ENCODE peak calls at places on chromosome 17, in seven cellular contexts. One of them, this sample, is unnamed. For H3K4me1 and H3K36me3, the result is how much of the 10 kb centered on the place peaks cover.

GRCh38 chr17:16199093-16199492 is 16.2 kb downstream of the NCOR1 start:
- DNase-seq in OCI-LY7: peak
- DNase-seq in body of pancreas: no peak
- DNase-seq in Peyer's patch: no peak
- DNase-seq in BE2C: no peak
- DNase-seq in mucosa of descending colon: no peak
- DNase-seq in cardiac muscle cell: no peak
- DNase-seq in this sample: no peak

GRCh38 chr17:17778308-17779014 is 58.3 kb downstream of the SREBF1 start:
- DNase-seq in cardiac muscle cell: peak
- DNase-seq in mucosa of descending colon: peak
- DNase-seq in body of pancreas: peak
- DNase-seq in Peyer's patch: no peak
- DNase-seq in OCI-LY7: no peak
- DNase-seq in BE2C: peak
- DNase-seq in this sample: no peak

GRCh38 chr17:59418732-59419166 is 87.3 kb downstream of the YPEL2 start:
- DNase-seq in Peyer's patch: no peak
- DNase-seq in cardiac muscle cell: no peak
- DNase-seq in OCI-LY7: no peak
- DNase-seq in BE2C: peak
- DNase-seq in body of pancreas: no peak
- DNase-seq in mucosa of descending colon: no peak
- DNase-seq in this sample: no peak

GRCh38 chr17:2892305-2892971 is 96.2 kb downstream of the RAP1GAP2 start:
- DNase-seq in cardiac muscle cell: no peak
- DNase-seq in mucosa of descending colon: no peak
- DNase-seq in OCI-LY7: no peak
- DNase-seq in BE2C: no peak
- DNase-seq in Peyer's patch: no peak
- DNase-seq in body of pancreas: peak
- DNase-seq in this sample: no peak

GRCh38 chr17:78252111-78252634 is 20.7 kb downstream of the TMEM235 start:
- DNase-seq in cardiac muscle cell: no peak
- DNase-seq in BE2C: no peak
- DNase-seq in body of pancreas: no peak
- DNase-seq in Peyer's patch: no peak
- DNase-seq in OCI-LY7: peak
- DNase-seq in mucosa of descending colon: peak
- DNase-seq in this sample: peak

GRCh38 chr17:7851438-7852261 is 3.2 kb upstream of the TMEM88 start:
- DNase-seq in Peyer's patch: peak
- DNase-seq in BE2C: peak
- DNase-seq in OCI-LY7: peak
- DNase-seq in body of pancreas: peak
- DNase-seq in mucosa of descending colon: peak
- DNase-seq in cardiac muscle cell: peak
- DNase-seq in this sample: peak

GRCh38 chr17:74116087-74116717 is 87.3 kb upstream of the RPL38 start:
- DNase-seq in BE2C: no peak
- DNase-seq in mucosa of descending colon: no peak
- DNase-seq in body of pancreas: no peak
- DNase-seq in cardiac muscle cell: no peak
- DNase-seq in OCI-LY7: no peak
- DNase-seq in Peyer's patch: no peak
- DNase-seq in this sample: no peak

GRCh38 chr17:13462673-13463124 is 139.0 kb downstream of the HS3ST3A1 start:
- DNase-seq in cardiac muscle cell: no peak
- DNase-seq in body of pancreas: no peak
- DNase-seq in mucosa of descending colon: no peak
- DNase-seq in OCI-LY7: no peak
- DNase-seq in Peyer's patch: no peak
- DNase-seq in BE2C: no peak
- DNase-seq in this sample: no peak

GRCh38 chr17:41810659-41811548 is 845 bp downstream of the P3H4 start:
- DNase-seq in OCI-LY7: no peak
- DNase-seq in mucosa of descending colon: peak
- DNase-seq in body of pancreas: peak
- DNase-seq in cardiac muscle cell: no peak
- DNase-seq in BE2C: peak
- DNase-seq in Peyer's patch: peak
- DNase-seq in this sample: no peak

GRCh38 chr17:18185391-18185790 is 1.8 kb downstream of the ALKBH5 start:
- DNase-seq in cardiac muscle cell: peak
- DNase-seq in Peyer's patch: no peak
- DNase-seq in mucosa of descending colon: no peak
- DNase-seq in body of pancreas: no peak
- DNase-seq in BE2C: no peak
- DNase-seq in OCI-LY7: peak
- DNase-seq in this sample: no peak

GRCh38 chr17:79041723-79042420 is 17.9 kb downstream of the C1QTNF1 start:
- DNase-seq in cardiac muscle cell: no peak
- DNase-seq in OCI-LY7: no peak
- DNase-seq in BE2C: no peak
- DNase-seq in Peyer's patch: no peak
- DNase-seq in mucosa of descending colon: no peak
- DNase-seq in body of pancreas: no peak
- DNase-seq in this sample: no peak

GRCh38 chr17:17698869-17699351 is 17.7 kb downstream of the RAI1 start:
- DNase-seq in cardiac muscle cell: peak
- DNase-seq in OCI-LY7: no peak
- DNase-seq in mucosa of descending colon: no peak
- DNase-seq in Peyer's patch: no peak
- DNase-seq in body of pancreas: no peak
- DNase-seq in BE2C: no peak
- DNase-seq in this sample: no peak

GRCh38 chr17:75308732-75309629 is 19.7 kb upstream of the SLC25A19 start:
- DNase-seq in OCI-LY7: no peak
- DNase-seq in BE2C: no peak
- DNase-seq in mucosa of descending colon: peak
- DNase-seq in cardiac muscle cell: no peak
- DNase-seq in body of pancreas: peak
- DNase-seq in Peyer's patch: peak
- DNase-seq in this sample: no peak

DNA sequence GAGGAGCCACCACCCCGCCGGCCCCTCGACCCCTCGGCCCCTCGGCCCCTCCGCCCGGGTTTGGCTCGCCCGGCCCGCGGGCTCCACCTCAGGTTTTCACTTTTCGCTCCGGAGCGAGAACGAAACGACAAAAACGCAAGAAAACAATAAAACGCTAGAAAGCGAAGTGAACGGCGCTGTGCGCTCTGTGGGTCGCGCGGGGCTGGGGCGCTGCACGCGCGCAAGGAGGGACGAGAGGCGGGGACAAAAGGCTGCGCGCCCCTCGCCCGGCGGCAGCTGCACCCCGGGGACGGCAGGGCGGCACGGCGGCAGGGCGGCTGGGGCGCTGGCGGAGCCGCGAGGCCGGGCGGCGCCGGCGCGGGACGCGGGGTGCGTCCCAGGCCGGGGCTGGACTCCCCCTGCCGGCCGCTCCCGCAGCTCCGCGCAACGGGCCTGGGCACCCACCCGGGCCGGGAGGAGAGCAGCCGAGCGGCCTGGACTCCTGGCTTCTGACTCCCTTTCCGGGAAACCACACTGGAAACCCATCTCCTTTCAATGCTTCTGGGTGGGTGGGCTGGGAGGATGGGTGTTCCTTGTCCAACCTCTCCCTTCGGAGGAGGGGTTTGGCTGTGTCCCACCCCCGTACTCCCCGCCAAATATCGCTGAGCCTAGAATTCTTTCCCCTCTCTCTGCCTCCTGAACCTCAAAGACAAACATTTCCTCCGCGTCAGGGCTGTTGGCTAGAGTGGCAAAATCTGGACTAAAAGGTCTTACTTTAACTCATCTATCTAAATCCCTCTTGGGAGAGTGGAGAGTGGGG is 9.9 kb downstream of the TBX2 start:
- DNase-seq in BE2C: peak
- DNase-seq in body of pancreas: peak
- DNase-seq in cardiac muscle cell: peak
- DNase-seq in mucosa of descending colon: peak
- DNase-seq in Peyer's patch: peak
- DNase-seq in OCI-LY7: no peak
- DNase-seq in this sample: no peak
- H3K4me3 ChIP-seq in BE2C: peak
- H3K4me3 ChIP-seq in body of pancreas: no peak
- H3K4me3 ChIP-seq in cardiac muscle cell: peak
- H3K4me3 ChIP-seq in mucosa of descending colon: no peak
- H3K4me3 ChIP-seq in Peyer's patch: peak
- H3K4me3 ChIP-seq in OCI-LY7: peak
- H3K4me3 ChIP-seq in this sample: no peak

GRCh38 chr17:51245535-51245934 is 14.3 kb downstream of the MBTD1 start:
- DNase-seq in mucosa of descending colon: no peak
- DNase-seq in Peyer's patch: no peak
- DNase-seq in OCI-LY7: no peak
- DNase-seq in BE2C: no peak
- DNase-seq in cardiac muscle cell: no peak
- DNase-seq in body of pancreas: no peak
- DNase-seq in this sample: no peak

GRCh38 chr17:51238253-51238887 is 21.5 kb downstream of the MBTD1 start:
- DNase-seq in OCI-LY7: peak
- DNase-seq in BE2C: no peak
- DNase-seq in mucosa of descending colon: peak
- DNase-seq in Peyer's patch: no peak
- DNase-seq in body of pancreas: no peak
- DNase-seq in cardiac muscle cell: no peak
- DNase-seq in this sample: no peak

GRCh38 chr17:51244041-51244440 is 15.8 kb downstream of the MBTD1 start:
- DNase-seq in OCI-LY7: no peak
- DNase-seq in Peyer's patch: no peak
- DNase-seq in cardiac muscle cell: no peak
- DNase-seq in mucosa of descending colon: no peak
- DNase-seq in BE2C: no peak
- DNase-seq in body of pancreas: no peak
- DNase-seq in this sample: no peak

DNA sequence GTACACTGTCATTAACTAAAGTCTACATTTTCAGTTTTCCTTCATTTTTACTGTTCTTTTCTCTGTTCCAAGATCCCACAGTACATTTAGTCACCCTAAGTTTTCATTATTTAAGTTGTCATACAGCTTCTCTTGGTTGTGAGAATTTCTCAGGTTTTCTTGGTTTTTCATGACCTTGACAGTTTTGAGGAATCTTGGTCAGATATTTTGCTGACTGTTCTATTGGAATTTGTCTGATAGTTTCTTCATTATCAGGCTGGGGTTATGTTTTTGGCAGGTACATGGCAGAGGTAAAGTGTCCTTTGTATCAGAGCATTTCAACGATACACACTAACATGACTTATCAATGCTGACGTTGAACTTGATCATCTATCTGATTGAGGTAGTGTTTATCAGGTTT is 19.6 kb downstream of the MBTD1 start:
- DNase-seq in cardiac muscle cell: no peak
- DNase-seq in BE2C: no peak
- DNase-seq in mucosa of descending colon: no peak
- DNase-seq in OCI-LY7: no peak
- DNase-seq in Peyer's patch: no peak
- DNase-seq in body of pancreas: no peak
- DNase-seq in this sample: no peak
- H3K4me1 ChIP-seq in cardiac muscle cell: under half
- H3K4me1 ChIP-seq in BE2C: under half
- H3K4me1 ChIP-seq in mucosa of descending colon: under half
- H3K4me1 ChIP-seq in OCI-LY7: half or more
- H3K4me1 ChIP-seq in Peyer's patch: under half
- H3K4me1 ChIP-seq in body of pancreas: under half
- H3K4me1 ChIP-seq in this sample: under half

GRCh38 chr17:60457148-60457547 is 34.9 kb downstream of the CHCT1 start:
- DNase-seq in cardiac muscle cell: no peak
- DNase-seq in Peyer's patch: no peak
- DNase-seq in OCI-LY7: no peak
- DNase-seq in mucosa of descending colon: no peak
- DNase-seq in body of pancreas: no peak
- DNase-seq in BE2C: no peak
- DNase-seq in this sample: no peak

GRCh38 chr17:60451965-60452364 is 29.7 kb downstream of the CHCT1 start:
- DNase-seq in BE2C: no peak
- DNase-seq in Peyer's patch: no peak
- DNase-seq in body of pancreas: no peak
- DNase-seq in cardiac muscle cell: no peak
- DNase-seq in mucosa of descending colon: no peak
- DNase-seq in OCI-LY7: no peak
- DNase-seq in this sample: no peak

GRCh38 chr17:60451071-60451470 is 28.8 kb downstream of the CHCT1 start:
- DNase-seq in OCI-LY7: no peak
- DNase-seq in mucosa of descending colon: no peak
- DNase-seq in BE2C: no peak
- DNase-seq in body of pancreas: no peak
- DNase-seq in Peyer's patch: no peak
- DNase-seq in cardiac muscle cell: no peak
- DNase-seq in this sample: no peak

DNA sequence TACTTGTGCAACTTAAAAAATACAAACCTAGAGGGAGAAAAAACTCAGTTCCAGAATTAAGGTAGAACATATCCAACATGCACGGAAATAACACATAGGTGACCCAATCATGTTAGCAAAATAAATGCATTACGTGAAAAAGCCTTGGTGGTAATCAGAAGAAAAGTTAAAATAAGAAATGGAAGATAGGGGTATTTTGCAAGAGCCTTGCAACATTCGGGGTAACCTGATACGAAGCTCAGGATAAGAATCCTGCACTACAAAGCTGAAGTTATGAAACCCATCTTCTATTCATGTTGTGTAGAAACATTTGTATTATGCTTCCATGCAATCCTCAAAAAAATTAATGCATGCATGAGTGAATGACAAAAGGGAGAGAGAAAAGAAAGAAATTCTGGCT is 33.1 kb downstream of the CHCT1 start:
- DNase-seq in cardiac muscle cell: no peak
- DNase-seq in OCI-LY7: no peak
- DNase-seq in BE2C: no peak
- DNase-seq in mucosa of descending colon: no peak
- DNase-seq in Peyer's patch: no peak
- DNase-seq in body of pancreas: no peak
- DNase-seq in this sample: no peak
- H3K36me3 ChIP-seq in cardiac muscle cell: half or more
- H3K36me3 ChIP-seq in OCI-LY7: half or more
- H3K36me3 ChIP-seq in BE2C: under half
- H3K36me3 ChIP-seq in mucosa of descending colon: under half
- H3K36me3 ChIP-seq in Peyer's patch: under half
- H3K36me3 ChIP-seq in body of pancreas: under half
- H3K36me3 ChIP-seq in this sample: half or more

DNA sequence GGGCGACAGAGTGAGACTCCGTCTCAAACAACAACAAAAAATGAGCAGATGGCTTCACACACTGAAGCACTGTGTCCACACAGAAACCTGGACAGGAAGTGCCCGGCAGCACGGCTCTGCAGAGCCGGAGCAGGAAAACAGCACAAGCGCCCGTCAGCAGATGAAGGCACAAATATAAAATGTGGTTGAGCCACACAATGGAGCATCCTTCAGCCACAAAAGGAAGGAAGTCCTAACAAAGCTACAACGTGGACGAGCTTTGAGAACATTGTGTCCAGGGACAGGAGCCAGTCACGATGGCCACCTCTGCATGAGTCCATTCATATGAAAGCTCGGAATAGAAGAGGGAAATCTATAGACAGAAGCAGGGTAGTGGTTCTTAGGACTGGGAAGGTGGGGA is 15.7 kb downstream of the RHBDF2 start:
- DNase-seq in Peyer's patch: no peak
- DNase-seq in OCI-LY7: peak
- DNase-seq in body of pancreas: peak
- DNase-seq in mucosa of descending colon: no peak
- DNase-seq in cardiac muscle cell: no peak
- DNase-seq in BE2C: no peak
- DNase-seq in this sample: no peak
- H3K4me3 ChIP-seq in Peyer's patch: no peak
- H3K4me3 ChIP-seq in OCI-LY7: peak
- H3K4me3 ChIP-seq in body of pancreas: no peak
- H3K4me3 ChIP-seq in mucosa of descending colon: no peak
- H3K4me3 ChIP-seq in cardiac muscle cell: no peak
- H3K4me3 ChIP-seq in BE2C: no peak
- H3K4me3 ChIP-seq in this sample: no peak

GRCh38 chr17:20200016-20200788 is 191.0 kb downstream of the SPECC1 start:
- DNase-seq in cardiac muscle cell: no peak
- DNase-seq in mucosa of descending colon: no peak
- DNase-seq in Peyer's patch: no peak
- DNase-seq in BE2C: no peak
- DNase-seq in body of pancreas: no peak
- DNase-seq in OCI-LY7: no peak
- DNase-seq in this sample: no peak
- H3K4me1 ChIP-seq in cardiac muscle cell: under half
- H3K4me1 ChIP-seq in mucosa of descending colon: under half
- H3K4me1 ChIP-seq in Peyer's patch: under half
- H3K4me1 ChIP-seq in BE2C: under half
- H3K4me1 ChIP-seq in body of pancreas: under half
- H3K4me1 ChIP-seq in OCI-LY7: under half
- H3K4me1 ChIP-seq in this sample: under half

This sample was measured in CD4-positive, CD25-positive, alpha-beta regulatory T cell.